ENCODE peak calls at places on chromosomes 2 and 18, in five cellular contexts. B is H9, I is GM23248, C is neuronal stem cell, D is mesenchymal stem cell. N is an unnamed sample.

GRCh38 chr2:26449278-26450030 is 28.5 kb downstream of the OTOF start:
- DNase-seq in B (no peak), I (no peak), C (no peak), D (no peak), N (no peak)

GRCh38 chr2:169877406-169877805 is 50.2 kb downstream of the UBR3 start:
- DNase-seq in B (no peak), I (peak), C (no peak), D (peak), N (peak)

GRCh38 chr18:68679531-68679930 is 35.4 kb downstream of the TMX3 start:
- DNase-seq in B (no peak), I (peak), C (no peak), D (peak), N (no peak)

GRCh38 chr18:29003194-29003593 is 826.3 kb upstream of the CDH2 start:
- DNase-seq in B (no peak), I (no peak), C (no peak), D (no peak), N (no peak)

GRCh38 chr18:79259218-79259617 is 136.5 kb upstream of the NFATC1 start:
- DNase-seq in B (no peak), I (no peak), C (no peak), D (no peak), N (no peak)

GRCh38 chr18:36309436-36310391 is 12.2 kb downstream of the FHOD3 start:
- DNase-seq in B (peak), I (peak), C (no peak), D (peak), N (peak)

GRCh38 chr2:202221873-202222272 is 16.5 kb downstream of the SUMO1 start:
- DNase-seq in B (no peak), I (peak), C (no peak), D (peak), N (peak)

GRCh38 chr2:230807686-230808085 is 57.1 kb upstream of the ITM2C start:
- DNase-seq in B (no peak), I (no peak), C (no peak), D (no peak), N (no peak)

GRCh38 chr2:9813312-9814128 is 29.8 kb upstream of the TAF1B start:
- DNase-seq in B (peak), I (peak), C (peak), D (peak), N (peak)

GRCh38 chr2:19811186-19811585 is 90.6 kb downstream of the TTC32 start:
- DNase-seq in B (no peak), I (no peak), C (no peak), D (no peak), N (no peak)

GRCh38 chr2:235050992-235051351 is 99.2 kb downstream of the SH3BP4 start:
- DNase-seq in B (no peak), I (peak), C (no peak), D (peak), N (peak)

GRCh38 chr2:172280820-172281454 is 146.4 kb upstream of the ITGA6 start:
- DNase-seq in B (no peak), I (no peak), C (no peak), D (no peak), N (no peak)

GRCh38 chr2:191178806-191179514 is 28.2 kb upstream of the STAT4 start:
- DNase-seq in B (no peak), I (peak), C (no peak), D (no peak), N (no peak)

GRCh38 chr2:166127217-166128155 is at the start of gene SCN1A:
- DNase-seq in B (no peak), I (peak), C (peak), D (peak), N (peak)

GRCh38 chr2:10812362-10813084 is at the start of gene PDIA6:
- DNase-seq in B (peak), I (peak), C (peak), D (peak), N (peak)

GRCh38 chr2:48961009-48961408 is 193.3 kb downstream of the FSHR start:
- DNase-seq in B (no peak), I (no peak), C (no peak), D (no peak), N (no peak)

GRCh38 chr2:101831351-101831865 is 133.9 kb downstream of the MAP4K4 start:
- DNase-seq in B (peak), I (peak), C (peak), D (peak), N (peak)

GRCh38 chr2:27494284-27494943 is 586 bp downstream of the FNDC4 start:
- DNase-seq in B (peak), I (peak), C (peak), D (peak), N (peak)

GRCh38 chr18:79481041-79481790 is 85.5 kb downstream of the NFATC1 start:
- DNase-seq in B (no peak), I (no peak), C (no peak), D (no peak), N (no peak)

GRCh38 chr2:66495788-66496640 is 61.1 kb downstream of the MEIS1 start:
- DNase-seq in B (peak), I (peak), C (no peak), D (peak), N (peak)

GRCh38 chr2:120803764-120804335 is 68.2 kb downstream of the GLI2 start:
- DNase-seq in B (no peak), I (no peak), C (no peak), D (no peak), N (no peak)

GRCh38 chr18:35408843-35409261 is 31.7 kb upstream of the ZNF396 start:
- DNase-seq in B (no peak), I (no peak), C (no peak), D (no peak), N (no peak)

GRCh38 chr2:136207665-136208064 is 89.7 kb upstream of the CXCR4 start:
- DNase-seq in B (no peak), I (no peak), C (no peak), D (no peak), N (no peak)

GRCh38 chr2:188833799-188834198 is 140.4 kb upstream of the COL3A1 start:
- DNase-seq in B (no peak), I (no peak), C (no peak), D (no peak), N (no peak)

GRCh38 chr18:23890589-23890988 is 124.0 kb upstream of the TTC39C start:
- DNase-seq in B (no peak), I (peak), C (no peak), D (no peak), N (peak)

GRCh38 chr18:10029711-10030110 is 115.9 kb downstream of the VAPA start:
- DNase-seq in B (no peak), I (no peak), C (no peak), D (no peak), N (no peak)

GRCh38 chr2:118065015-118065666 is 23.1 kb upstream of the INSIG2 start:
- DNase-seq in B (no peak), I (no peak), C (no peak), D (no peak), N (peak)

GRCh38 chr2:96136123-96136720 is 2.1 kb downstream of the ASTL start:
- DNase-seq in B (no peak), I (no peak), C (no peak), D (no peak), N (no peak)

GRCh38 chr2:200352631-200353030 is 46.1 kb downstream of the SPATS2L start:
- DNase-seq in B (no peak), I (peak), C (peak), D (peak), N (peak)

GRCh38 chr2:190948671-190949070 is 65.3 kb downstream of the STAT1 start:
- DNase-seq in B (no peak), I (peak), C (no peak), D (peak), N (peak)

GRCh38 chr2:120293991-120294329 is 41.3 kb downstream of the RALB start:
- DNase-seq in B (no peak), I (no peak), C (no peak), D (no peak), N (no peak)

GRCh38 chr2:163774862-163775261 is 39.1 kb upstream of the FIGN start:
- DNase-seq in B (no peak), I (peak), C (no peak), D (peak), N (peak)

GRCh38 chr2:157572725-157573124 is 55.9 kb downstream of the ACVR1C start:
- DNase-seq in B (no peak), I (peak), C (no peak), D (no peak), N (no peak)

GRCh38 chr2:181628590-181629585 is 28.0 kb downstream of the CERKL start:
- DNase-seq in B (no peak), I (no peak), C (no peak), D (no peak), N (no peak)

GRCh38 chr2:20454036-20454981 is 7.4 kb downstream of the RHOB start:
- DNase-seq in B (no peak), I (no peak), C (no peak), D (no peak), N (no peak)

GRCh38 chr2:10346929-10347558 is 44.3 kb downstream of the HPCAL1 start:
- DNase-seq in B (no peak), I (no peak), C (no peak), D (no peak), N (peak)

GRCh38 chr2:69979902-69980301 is 18.5 kb upstream of the ASPRV1 start:
- DNase-seq in B (no peak), I (no peak), C (no peak), D (no peak), N (no peak)

GRCh38 chr2:69975853-69976462 is 14.5 kb upstream of the ASPRV1 start:
- DNase-seq in B (no peak), I (no peak), C (no peak), D (no peak), N (no peak)

GRCh38 chr2:69980408-69980807 is 19.0 kb upstream of the ASPRV1 start:
- DNase-seq in B (no peak), I (peak), C (no peak), D (no peak), N (peak)

GRCh38 chr2:69977208-69977607 is 15.8 kb upstream of the ASPRV1 start:
- DNase-seq in B (no peak), I (no peak), C (no peak), D (no peak), N (no peak)

DNA sequence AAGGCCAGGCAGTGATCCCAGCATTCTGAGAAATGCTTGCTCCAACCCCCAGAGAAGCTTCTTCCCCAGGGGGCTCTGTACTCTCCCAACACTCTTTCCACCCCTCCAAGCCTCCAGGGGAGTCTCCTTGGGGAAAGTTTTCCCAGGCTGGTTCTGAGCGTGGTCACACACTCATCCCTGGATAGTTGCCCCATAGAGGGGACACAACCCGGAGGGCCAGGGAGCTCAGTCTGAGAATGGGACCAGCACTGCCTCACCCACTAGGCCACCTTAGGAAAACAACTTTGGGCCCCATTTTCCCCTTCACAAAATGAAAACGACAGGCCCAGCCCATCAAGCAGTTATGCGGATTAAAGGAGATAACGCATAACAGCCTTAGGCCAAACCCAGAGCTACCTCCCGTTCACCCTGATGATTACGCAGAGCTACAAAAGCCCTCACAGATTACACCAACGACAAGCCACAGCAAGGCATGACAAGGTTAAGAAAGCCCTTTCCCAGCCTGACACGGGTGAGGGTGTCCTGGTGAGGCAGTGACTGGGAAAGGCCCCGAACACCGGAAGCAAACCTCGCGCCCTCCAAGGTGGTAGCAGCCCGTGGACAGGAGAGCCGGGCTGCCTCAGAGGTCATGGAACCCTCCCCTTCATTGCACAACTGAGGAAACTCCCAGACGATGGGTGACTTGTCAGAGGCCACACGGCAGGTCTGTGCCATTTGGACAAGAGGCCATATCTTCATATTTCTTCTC is 16.9 kb upstream of the ASPRV1 start:
- DNase-seq in B (no peak), I (no peak), C (no peak), D (peak), N (no peak)
- H2AFZ ChIP-seq in B (no peak), I (no peak), C (no peak), D (no peak), N (no peak)

GRCh38 chr2:126975671-126976655 is 77.3 kb downstream of the TEX51 start:
- DNase-seq in B (no peak), I (no peak), C (no peak), D (no peak), N (peak)
- H2AFZ ChIP-seq in B (no peak), I (no peak), C (no peak), D (no peak), N (no peak)

GRCh38 chr18:8660316-8660715 is 45.0 kb upstream of the MTCL1 start:
- DNase-seq in B (no peak), I (peak), C (no peak), D (no peak), N (no peak)
- H2AFZ ChIP-seq in B (no peak), I (no peak), C (no peak), D (no peak), N (no peak)

GRCh38 chr2:46257476-46257875 is 39.7 kb upstream of the EPAS1 start:
- DNase-seq in B (no peak), I (peak), C (no peak), D (peak), N (peak)
- H2AFZ ChIP-seq in B (no peak), I (no peak), C (no peak), D (no peak), N (no peak)

GRCh38 chr2:236661762-236662110 is 92.1 kb downstream of the ACKR3 start:
- DNase-seq in B (no peak), I (peak), C (no peak), D (no peak), N (no peak)
- H2AFZ ChIP-seq in B (peak), I (peak), C (peak), D (no peak), N (no peak)

GRCh38 chr2:219207254-219207883 is 787 bp downstream of the ZFAND2B start:
- DNase-seq in B (no peak), I (no peak), C (no peak), D (peak), N (no peak)
- H2AFZ ChIP-seq in B (no peak), I (peak), C (peak), D (peak), N (peak)